ENCODE peak calls at places on chromosomes 12 and 14, in nine cellular contexts. One of them, this sample, is unnamed.

GRCh38 chr12:31896514-31897039 is 62.6 kb upstream of the RESF1 start:
- DNase-seq in neuronal stem cell: no peak
- DNase-seq in PC-9: no peak
- DNase-seq in IMR-90: peak; percentile 38
- DNase-seq in osteoblast: no peak
- DNase-seq in H9: no peak
- DNase-seq in neural progenitor cell: no peak
- DNase-seq in SK-N-SH: no peak
- DNase-seq in GM23338: peak; percentile 59
- DNase-seq in this sample: no peak

GRCh38 chr14:64636208-64636979 is 67.8 kb upstream of the PLEKHG3 start:
- DNase-seq in neuronal stem cell: peak; percentile 63
- DNase-seq in PC-9: no peak
- DNase-seq in IMR-90: peak; percentile 67
- DNase-seq in osteoblast: peak; percentile 89
- DNase-seq in H9: peak; percentile 82
- DNase-seq in neural progenitor cell: peak; percentile 81
- DNase-seq in SK-N-SH: peak; percentile 83
- DNase-seq in GM23338: peak; percentile 84
- DNase-seq in this sample: peak; percentile 91

GRCh38 chr12:68831751-68832503 is 23.9 kb downstream of the MDM2 start:
- DNase-seq in neuronal stem cell: no peak
- DNase-seq in PC-9: no peak
- DNase-seq in IMR-90: no peak
- DNase-seq in osteoblast: no peak
- DNase-seq in H9: no peak
- DNase-seq in neural progenitor cell: no peak
- DNase-seq in SK-N-SH: no peak
- DNase-seq in GM23338: no peak
- DNase-seq in this sample: peak; percentile 97

GRCh38 chr12:85642810-85643209 is 193.4 kb downstream of the RASSF9 start:
- DNase-seq in neuronal stem cell: no peak
- DNase-seq in PC-9: no peak
- DNase-seq in IMR-90: peak; percentile 78
- DNase-seq in osteoblast: peak; percentile 19
- DNase-seq in H9: no peak
- DNase-seq in neural progenitor cell: peak; percentile 14
- DNase-seq in SK-N-SH: no peak
- DNase-seq in GM23338: peak; percentile 58
- DNase-seq in this sample: peak; percentile 61

GRCh38 chr12:591571-592505 is 71.4 kb downstream of the NINJ2 start:
- DNase-seq in neuronal stem cell: no peak
- DNase-seq in PC-9: peak; percentile 30
- DNase-seq in IMR-90: no peak
- DNase-seq in osteoblast: no peak
- DNase-seq in H9: no peak
- DNase-seq in neural progenitor cell: no peak
- DNase-seq in SK-N-SH: peak; percentile 89
- DNase-seq in GM23338: no peak
- DNase-seq in this sample: peak; percentile 93

GRCh38 chr12:43241971-43242370 is 310.0 kb downstream of the ADAMTS20 start:
- DNase-seq in neuronal stem cell: no peak
- DNase-seq in PC-9: no peak
- DNase-seq in IMR-90: peak; percentile 71
- DNase-seq in osteoblast: peak; percentile 13
- DNase-seq in H9: no peak
- DNase-seq in neural progenitor cell: no peak
- DNase-seq in SK-N-SH: no peak
- DNase-seq in GM23338: no peak
- DNase-seq in this sample: no peak

GRCh38 chr14:91315844-91316267 is 71.4 kb upstream of the GPR68 start:
- DNase-seq in neuronal stem cell: no peak
- DNase-seq in PC-9: no peak
- DNase-seq in IMR-90: no peak
- DNase-seq in osteoblast: no peak
- DNase-seq in H9: no peak
- DNase-seq in neural progenitor cell: no peak
- DNase-seq in SK-N-SH: no peak
- DNase-seq in GM23338: no peak
- DNase-seq in this sample: no peak

GRCh38 chr14:77128414-77128891 is 13.1 kb downstream of the ZDHHC22 start:
- DNase-seq in neuronal stem cell: no peak
- DNase-seq in PC-9: peak; percentile 54
- DNase-seq in IMR-90: no peak
- DNase-seq in osteoblast: no peak
- DNase-seq in H9: peak; percentile 15
- DNase-seq in neural progenitor cell: no peak
- DNase-seq in SK-N-SH: no peak
- DNase-seq in GM23338: no peak
- DNase-seq in this sample: no peak

GRCh38 chr14:64095620-64096019 is 198.6 kb downstream of the ESR2 start:
- DNase-seq in neuronal stem cell: no peak
- DNase-seq in PC-9: no peak
- DNase-seq in IMR-90: peak; percentile 52
- DNase-seq in osteoblast: peak; percentile 23
- DNase-seq in H9: no peak
- DNase-seq in neural progenitor cell: no peak
- DNase-seq in SK-N-SH: no peak
- DNase-seq in GM23338: no peak
- DNase-seq in this sample: peak; percentile 51

GRCh38 chr14:103889313-103890051 is 38.8 kb upstream of the TDRD9 start:
- DNase-seq in neuronal stem cell: no peak
- DNase-seq in PC-9: peak; percentile 56
- DNase-seq in IMR-90: peak; percentile 20
- DNase-seq in osteoblast: peak; percentile 97
- DNase-seq in H9: no peak
- DNase-seq in neural progenitor cell: no peak
- DNase-seq in SK-N-SH: peak; percentile 35
- DNase-seq in GM23338: no peak
- DNase-seq in this sample: no peak

GRCh38 chr14:91660790-91661189 is 71.1 kb downstream of the CATSPERB start:
- DNase-seq in neuronal stem cell: no peak
- DNase-seq in PC-9: no peak
- DNase-seq in IMR-90: no peak
- DNase-seq in osteoblast: no peak
- DNase-seq in H9: no peak
- DNase-seq in neural progenitor cell: no peak
- DNase-seq in SK-N-SH: no peak
- DNase-seq in GM23338: no peak
- DNase-seq in this sample: no peak

GRCh38 chr12:109932878-109933503 is 32.9 kb downstream of the TCHP start:
- DNase-seq in neuronal stem cell: no peak
- DNase-seq in PC-9: no peak
- DNase-seq in IMR-90: no peak
- DNase-seq in osteoblast: no peak
- DNase-seq in H9: no peak
- DNase-seq in neural progenitor cell: no peak
- DNase-seq in SK-N-SH: no peak
- DNase-seq in GM23338: no peak
- DNase-seq in this sample: no peak

GRCh38 chr14:35336171-35337073 is 44.2 kb downstream of the PSMA6 start:
- DNase-seq in neuronal stem cell: no peak
- DNase-seq in PC-9: peak; percentile 92
- DNase-seq in IMR-90: peak; percentile 85
- DNase-seq in osteoblast: peak; percentile 94
- DNase-seq in H9: peak; percentile 84
- DNase-seq in neural progenitor cell: peak; percentile 59
- DNase-seq in SK-N-SH: peak; percentile 42
- DNase-seq in GM23338: peak; percentile 63
- DNase-seq in this sample: peak; percentile 97
- H3K27ac ChIP-seq in neuronal stem cell: no peak overlapping the region
- H3K27ac ChIP-seq in PC-9: peak overlapping the region; percentile 92
- H3K27ac ChIP-seq in IMR-90: peak overlapping the region; percentile 83
- H3K27ac ChIP-seq in osteoblast: peak overlapping the region; percentile 71
- H3K27ac ChIP-seq in H9: no peak overlapping the region
- H3K27ac ChIP-seq in neural progenitor cell: no peak overlapping the region
- H3K27ac ChIP-seq in SK-N-SH: no peak overlapping the region
- H3K27ac ChIP-seq in GM23338: peak overlapping the region; percentile 63
- H3K27ac ChIP-seq in this sample: peak overlapping the region; percentile 96

GRCh38 chr14:101707285-101707842 is 54.1 kb upstream of the PPP2R5C start:
- DNase-seq in neuronal stem cell: peak; percentile 83
- DNase-seq in PC-9: peak; percentile 87
- DNase-seq in IMR-90: peak; percentile 81
- DNase-seq in osteoblast: peak; percentile 97
- DNase-seq in H9: peak; percentile 83
- DNase-seq in neural progenitor cell: peak; percentile 86
- DNase-seq in SK-N-SH: peak; percentile 83
- DNase-seq in GM23338: peak; percentile 91
- DNase-seq in this sample: peak; percentile 97

GRCh38 chr14:101708853-101709532 is 52.5 kb upstream of the PPP2R5C start:
- DNase-seq in neuronal stem cell: no peak
- DNase-seq in PC-9: peak; percentile 31
- DNase-seq in IMR-90: no peak
- DNase-seq in osteoblast: peak; percentile 56
- DNase-seq in H9: no peak
- DNase-seq in neural progenitor cell: no peak
- DNase-seq in SK-N-SH: no peak
- DNase-seq in GM23338: no peak
- DNase-seq in this sample: no peak

GRCh38 chr14:101709533-101709881 is 52.0 kb upstream of the PPP2R5C start:
- DNase-seq in neuronal stem cell: no peak
- DNase-seq in PC-9: no peak
- DNase-seq in IMR-90: no peak
- DNase-seq in osteoblast: no peak
- DNase-seq in H9: no peak
- DNase-seq in neural progenitor cell: no peak
- DNase-seq in SK-N-SH: no peak
- DNase-seq in GM23338: no peak
- DNase-seq in this sample: no peak

GRCh38 chr14:101706509-101707284 is 54.8 kb upstream of the PPP2R5C start:
- DNase-seq in neuronal stem cell: no peak
- DNase-seq in PC-9: peak; percentile 37
- DNase-seq in IMR-90: no peak
- DNase-seq in osteoblast: peak; percentile 52
- DNase-seq in H9: no peak
- DNase-seq in neural progenitor cell: no peak
- DNase-seq in SK-N-SH: no peak
- DNase-seq in GM23338: no peak
- DNase-seq in this sample: no peak

DNA sequence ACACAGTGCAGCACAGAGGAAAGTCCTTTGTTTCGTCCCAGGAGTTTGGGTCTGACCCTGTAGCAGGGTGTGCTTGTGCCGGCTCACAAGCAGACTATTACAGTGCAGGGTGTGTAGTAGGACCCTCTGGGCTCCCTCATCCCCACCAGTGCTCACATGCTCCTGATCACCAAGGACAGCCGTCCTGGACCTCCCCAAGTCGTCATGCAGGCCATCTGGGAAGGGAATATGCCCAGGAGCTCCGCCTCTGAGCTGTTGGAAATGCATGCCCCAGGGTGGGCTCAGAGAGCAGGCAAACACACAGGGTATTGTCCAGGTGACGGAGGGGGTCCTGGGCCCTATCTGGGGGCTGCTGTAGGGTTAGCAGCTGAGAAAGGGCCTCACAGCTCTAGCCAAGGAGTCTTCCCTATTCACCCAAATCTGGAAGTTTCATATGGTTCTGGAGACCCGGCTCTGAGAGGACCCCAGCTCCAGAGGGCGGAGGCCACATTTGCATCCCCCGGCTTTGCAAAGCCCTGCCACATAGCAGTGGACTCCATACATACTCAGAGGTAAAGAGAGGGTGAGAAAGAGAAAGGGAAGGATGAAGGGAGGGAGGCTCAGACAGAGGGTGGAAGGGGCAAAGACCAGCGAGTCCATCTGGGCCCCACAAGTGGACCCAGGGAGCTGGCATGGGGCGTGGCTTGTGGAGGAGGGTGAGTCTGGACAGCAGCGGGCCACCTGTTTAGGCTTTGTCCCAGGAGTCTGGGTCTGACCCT is 53.5 kb upstream of the PPP2R5C start:
- DNase-seq in neuronal stem cell: no peak
- DNase-seq in PC-9: peak; percentile 33
- DNase-seq in IMR-90: no peak
- DNase-seq in osteoblast: no peak
- DNase-seq in H9: peak; percentile 40
- DNase-seq in neural progenitor cell: no peak
- DNase-seq in SK-N-SH: no peak
- DNase-seq in GM23338: no peak
- DNase-seq in this sample: no peak
- H3K4me2 ChIP-seq in neuronal stem cell: no peak overlapping the region
- H3K4me2 ChIP-seq in PC-9: peak overlapping the region; percentile 59
- H3K4me2 ChIP-seq in IMR-90: no peak overlapping the region
- H3K4me2 ChIP-seq in osteoblast: peak overlapping the region; percentile 51
- H3K4me2 ChIP-seq in H9: no peak overlapping the region
- H3K4me2 ChIP-seq in neural progenitor cell: no peak overlapping the region
- H3K4me2 ChIP-seq in SK-N-SH: no peak overlapping the region
- H3K4me2 ChIP-seq in GM23338: no peak overlapping the region
- H3K4me2 ChIP-seq in this sample: no peak overlapping the region

DNA sequence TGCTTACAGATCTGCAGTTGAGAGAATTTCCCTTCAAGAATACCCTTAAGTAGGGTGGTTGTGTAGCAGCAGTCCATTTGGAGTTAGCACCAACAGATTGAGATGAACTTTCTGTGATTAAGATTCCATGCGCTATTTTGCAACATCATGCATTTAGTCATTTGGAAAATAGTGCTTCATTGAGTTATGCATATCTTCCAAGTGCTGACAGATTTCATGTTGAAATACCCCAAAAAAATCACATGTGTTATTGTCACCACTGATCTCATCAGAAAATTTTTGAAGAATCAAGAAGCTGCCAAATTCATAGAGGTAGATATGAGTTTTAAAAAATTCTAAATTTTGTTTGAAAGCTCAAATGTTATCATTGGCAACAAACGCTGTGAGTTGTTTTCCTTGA is 35.5 kb upstream of the OSBPL8 start:
- DNase-seq in neuronal stem cell: no peak
- DNase-seq in PC-9: no peak
- DNase-seq in IMR-90: no peak
- DNase-seq in osteoblast: no peak
- DNase-seq in H9: no peak
- DNase-seq in neural progenitor cell: no peak
- DNase-seq in SK-N-SH: no peak
- DNase-seq in GM23338: no peak
- DNase-seq in this sample: peak; percentile 31
- H3K27ac ChIP-seq in neuronal stem cell: no peak overlapping the region
- H3K27ac ChIP-seq in PC-9: no peak overlapping the region
- H3K27ac ChIP-seq in IMR-90: no peak overlapping the region
- H3K27ac ChIP-seq in osteoblast: peak overlapping the region; percentile 51
- H3K27ac ChIP-seq in H9: no peak overlapping the region
- H3K27ac ChIP-seq in neural progenitor cell: no peak overlapping the region
- H3K27ac ChIP-seq in SK-N-SH: no peak overlapping the region
- H3K27ac ChIP-seq in GM23338: no peak overlapping the region
- H3K27ac ChIP-seq in this sample: no peak overlapping the region

GRCh38 chr14:58082491-58083098 is 69.4 kb downstream of the ARMH4 start:
- DNase-seq in neuronal stem cell: no peak
- DNase-seq in PC-9: peak; percentile 54
- DNase-seq in IMR-90: peak; percentile 89
- DNase-seq in osteoblast: peak; percentile 75
- DNase-seq in H9: no peak
- DNase-seq in neural progenitor cell: no peak
- DNase-seq in SK-N-SH: no peak
- DNase-seq in GM23338: no peak
- DNase-seq in this sample: peak; percentile 28
- H3K4me2 ChIP-seq in neuronal stem cell: no peak overlapping the region
- H3K4me2 ChIP-seq in PC-9: peak overlapping the region; percentile 30
- H3K4me2 ChIP-seq in IMR-90: peak overlapping the region; percentile 47
- H3K4me2 ChIP-seq in osteoblast: peak overlapping the region; percentile 69
- H3K4me2 ChIP-seq in H9: no peak overlapping the region
- H3K4me2 ChIP-seq in neural progenitor cell: no peak overlapping the region
- H3K4me2 ChIP-seq in SK-N-SH: peak overlapping the region; percentile 53
- H3K4me2 ChIP-seq in GM23338: no peak overlapping the region
- H3K4me2 ChIP-seq in this sample: no peak overlapping the region